ENCODE peak calls at places on chromosome 20, in eight cellular contexts. I is mammary epithelial cell; T is naive thymus-derived CD4-positive, alpha-beta T cell; H is HCT116; X is aorta; P is hepatocyte; N is WERI-Rb-1; G is heart right ventricle. K is an unnamed sample.

GRCh38 chr20:38452880-38453624 is 17.9 kb upstream of the SNHG17 start:
- DNase-seq in N (no peak), T (no peak), G (peak; percentile 31), I (no peak), X (peak; percentile 55), H (no peak), P (peak; percentile 21), K (no peak)

GRCh38 chr20:59581983-59582679 is 22.2 kb upstream of the PHACTR3 start:
- DNase-seq in X (no peak), P (no peak), N (no peak), I (no peak), T (no peak), H (no peak), G (no peak), K (no peak)

GRCh38 chr20:25248501-25249172 is 752 bp downstream of the PYGB start:
- DNase-seq in G (no peak), H (no peak), X (peak; percentile 83), T (no peak), N (peak; percentile 2), I (no peak), P (peak; percentile 59), K (no peak)

GRCh38 chr20:36950432-36951197 is 893 bp downstream of the SAMHD1 start:
- DNase-seq in H (no peak), G (peak; percentile 20), I (peak; percentile 30), X (peak; percentile 79), T (peak; percentile 52), P (peak; percentile 16), N (peak; percentile 10), K (no peak)

GRCh38 chr20:38168791-38169589 is 3.9 kb upstream of the TGM2 start:
- DNase-seq in T (no peak), G (no peak), X (peak; percentile 71), N (no peak), H (no peak), I (peak; percentile 54), P (no peak), K (no peak)

GRCh38 chr20:36472656-36473071 is 68.7 kb upstream of the MYL9 start:
- DNase-seq in P (peak; percentile 75), T (no peak), H (peak; percentile 52), I (peak; percentile 73), G (peak; percentile 43), N (no peak), X (peak; percentile 81), K (peak; percentile 58)

GRCh38 chr20:48584391-48585249 is 243.2 kb downstream of the PREX1 start:
- DNase-seq in I (no peak), N (no peak), H (no peak), X (no peak), G (no peak), T (no peak), P (peak; percentile 66), K (no peak)

GRCh38 chr20:24834310-24834709 is 114.8 kb upstream of the CST7 start:
- DNase-seq in I (no peak), G (no peak), T (no peak), P (no peak), H (no peak), N (no peak), X (no peak), K (no peak)

GRCh38 chr20:12414446-12415274 is 497.0 kb downstream of the BTBD3 start:
- DNase-seq in H (no peak), X (no peak), P (peak; percentile 33), N (no peak), I (no peak), G (no peak), T (no peak), K (no peak)

GRCh38 chr20:38073307-38074010 is 39.9 kb downstream of the RPRD1B start:
- DNase-seq in H (peak; percentile 24), G (peak; percentile 85), P (peak; percentile 60), N (no peak), X (no peak), I (peak; percentile 78), T (no peak), K (peak; percentile 47)

GRCh38 chr20:15236812-15237211 is 899.4 kb upstream of the FLRT3 start:
- DNase-seq in H (peak; percentile 45), X (no peak), G (no peak), P (peak; percentile 53), I (peak; percentile 67), N (peak; percentile 61), T (no peak), K (peak; percentile 34)

GRCh38 chr20:26169506-26169905 is 472.9 kb upstream of the ZNF337 start:
- DNase-seq in I (no peak), P (no peak), H (no peak), T (no peak), X (no peak), G (no peak), N (no peak), K (no peak)

GRCh38 chr20:47269309-47270165 is 87.0 kb downstream of the ZMYND8 start:
- DNase-seq in N (no peak), I (no peak), P (no peak), T (no peak), X (no peak), G (no peak), H (no peak), K (no peak)

GRCh38 chr20:32534661-32535240 is 50.4 kb downstream of the NOL4L start:
- DNase-seq in X (no peak), N (no peak), P (no peak), T (peak; percentile 75), G (no peak), H (no peak), I (no peak), K (no peak)

GRCh38 chr20:1207293-1207884 is 4.1 kb downstream of the C20orf202 start:
- DNase-seq in H (no peak), N (no peak), G (no peak), T (no peak), X (no peak), I (no peak), P (no peak), K (no peak)

GRCh38 chr20:49318091-49318429 is 40.2 kb upstream of the ZNFX1 start:
- DNase-seq in N (no peak), H (no peak), G (no peak), X (no peak), I (no peak), T (no peak), P (no peak), K (no peak)

GRCh38 chr20:36061754-36062153 is 92.8 kb upstream of the EPB41L1 start:
- DNase-seq in G (peak; percentile 49), I (no peak), T (no peak), X (no peak), N (no peak), H (no peak), P (no peak), K (peak; percentile 27)

GRCh38 chr20:6863798-6864201 is 96.3 kb downstream of the BMP2 start:
- DNase-seq in N (no peak), G (no peak), T (no peak), X (no peak), I (no peak), H (no peak), P (no peak), K (no peak)

DNA sequence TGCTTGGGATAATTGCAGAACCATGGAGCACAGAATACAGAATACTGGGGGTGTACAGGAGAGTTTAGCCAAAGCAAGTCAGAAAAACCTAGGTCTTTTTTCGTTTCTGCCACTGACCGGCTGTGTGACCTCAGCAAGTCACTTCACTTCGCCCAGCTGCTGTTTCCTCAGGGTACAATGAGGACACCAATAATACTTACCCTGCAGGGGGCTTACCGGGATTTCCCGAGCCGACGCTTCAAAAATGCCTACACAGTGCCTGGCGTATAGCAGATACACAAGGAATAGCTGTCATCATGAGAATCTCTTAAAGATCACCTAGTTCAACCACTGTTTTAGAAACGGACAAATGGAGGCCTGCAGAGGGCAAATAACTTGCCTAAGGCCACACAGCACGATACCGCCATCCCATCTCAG is 772 bp downstream of the RIPOR3 start:
- DNase-seq in I (no peak), N (peak; percentile 74), X (no peak), T (no peak), P (no peak), G (no peak), H (no peak), K (no peak)
- H3K4me3 ChIP-seq in I (no peak overlapping the region), N (peak overlapping the region; percentile 7), X (no peak overlapping the region), T (no peak overlapping the region), P (peak overlapping the region; percentile 23), G (peak overlapping the region; percentile 45), H (no peak overlapping the region), K (no peak overlapping the region)

GRCh38 chr20:31274441-31274840 is 17.0 kb downstream of the DEFB115 start:
- DNase-seq in T (no peak), N (no peak), H (no peak), P (no peak), X (peak; percentile 72), I (no peak), G (no peak), K (no peak)
- H3K9me3 ChIP-seq in T (no peaks in the 10 kb centered on the region), N (no peaks in the 10 kb centered on the region), H (no peaks in the 10 kb centered on the region), P (peaks cover 13% of the 10 kb centered on the region), X (peaks cover 12% of the 10 kb centered on the region), I (peaks cover 20% of the 10 kb centered on the region), G (peaks cover 46% of the 10 kb centered on the region), K (no peaks in the 10 kb centered on the region)

DNA sequence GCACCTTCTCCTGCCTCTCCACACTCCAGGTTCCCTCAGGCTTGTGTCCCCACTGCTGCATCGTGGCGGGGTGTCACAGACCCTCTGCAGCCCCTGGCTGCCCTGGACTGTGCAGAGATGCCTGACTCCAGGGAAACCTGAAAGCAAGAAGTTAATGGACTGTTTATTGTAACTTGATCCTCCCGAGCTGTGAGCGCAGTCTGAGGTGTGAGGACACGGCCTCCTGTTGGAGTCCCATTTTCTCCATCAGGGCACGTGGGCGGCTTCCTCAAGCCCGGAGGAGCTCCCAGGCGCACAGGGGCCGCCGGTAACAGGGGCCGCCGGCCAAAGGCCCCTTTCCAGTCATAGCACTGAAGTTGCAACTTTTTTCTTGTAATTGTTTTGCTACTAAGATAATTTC is 16.9 kb downstream of the RBM38 start:
- DNase-seq in I (no peak), H (no peak), N (no peak), P (no peak), X (no peak), T (no peak), G (no peak), K (no peak)
- H3K4me3 ChIP-seq in I (no peak overlapping the region), H (no peak overlapping the region), N (no peak overlapping the region), P (no peak overlapping the region), X (no peak overlapping the region), T (no peak overlapping the region), G (no peak overlapping the region), K (no peak overlapping the region)

GRCh38 chr20:62104791-62105345 is 17.4 kb upstream of the LSM14B start:
- DNase-seq in P (peak; percentile 54), N (no peak), I (no peak), T (no peak), H (no peak), X (no peak), G (no peak), K (no peak)
- H3K9me3 ChIP-seq in P (peaks cover 4% of the 10 kb centered on the region), N (peaks cover 28% of the 10 kb centered on the region), I (peaks cover 20% of the 10 kb centered on the region), T (peaks cover 6% of the 10 kb centered on the region), H (peaks cover 4% of the 10 kb centered on the region), X (peaks cover 23% of the 10 kb centered on the region), G (peaks cover 48% of the 10 kb centered on the region), K (peaks cover 20% of the 10 kb centered on the region)

DNA sequence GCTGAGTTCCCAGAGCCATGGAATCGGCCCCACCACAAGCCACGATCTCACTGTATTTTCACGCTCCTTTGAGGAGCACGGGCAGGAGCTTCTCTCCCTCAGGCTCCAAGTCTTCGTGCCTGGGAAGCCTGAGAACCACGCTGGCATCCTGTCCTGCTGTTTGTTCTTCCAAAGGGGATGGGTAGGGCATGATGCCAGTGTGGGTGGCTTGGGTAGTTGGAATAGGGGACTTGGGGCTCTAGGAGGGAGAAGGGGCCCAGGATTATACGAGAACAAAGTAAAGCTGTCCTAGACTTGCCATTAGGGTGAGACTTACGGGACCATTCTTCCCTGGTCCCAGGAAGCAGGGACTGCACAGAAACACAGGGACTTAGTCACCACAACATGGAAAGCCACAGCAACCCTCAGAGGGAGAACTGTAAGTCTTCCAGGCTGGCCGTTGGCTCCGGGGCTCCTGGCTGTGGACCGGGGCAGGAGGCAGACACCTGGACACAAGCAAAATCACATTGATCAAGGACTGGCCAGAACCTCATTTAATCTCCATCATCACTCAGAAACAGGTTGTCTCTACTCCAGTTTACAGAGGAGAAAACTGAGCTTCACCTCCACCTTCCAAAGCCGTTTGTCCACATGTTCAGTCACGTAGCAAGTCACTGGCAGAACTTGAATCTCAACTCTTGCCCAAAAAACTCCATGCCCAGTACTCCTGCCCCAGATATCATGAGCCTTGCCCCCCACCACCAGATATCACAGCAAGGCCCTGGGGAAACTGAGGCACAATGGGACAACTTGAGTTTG is 1.3 kb downstream of the CCN5 start:
- DNase-seq in P (no peak), I (peak; percentile 36), T (no peak), X (no peak), G (no peak), H (no peak), N (no peak), K (no peak)
- H3K4me3 ChIP-seq in P (no peak overlapping the region), I (no peak overlapping the region), T (no peak overlapping the region), X (no peak overlapping the region), G (peak overlapping the region; percentile 1), H (no peak overlapping the region), N (no peak overlapping the region), K (no peak overlapping the region)